ENCODE peak calls at places on chromosomes 7 and 10, in ten cellular contexts. One of them, this sample, is unnamed. For H3K4me1, the result is how much of the 10 kb centered on the place peaks cover.

GRCh38 chr7:49700841-49701240 is 72.6 kb upstream of the VWC2 start:
- DNase-seq in transverse colon: no peak
- DNase-seq in thoracic aorta: no peak
- DNase-seq in uterus: no peak
- DNase-seq in right cardiac atrium: no peak
- DNase-seq in body of pancreas: no peak
- DNase-seq in CD4-positive, CD25-positive, alpha-beta regulatory T cell: no peak
- DNase-seq in cardiac muscle cell: no peak
- DNase-seq in tibial nerve: no peak
- DNase-seq in aorta: no peak
- DNase-seq in this sample: no peak

GRCh38 chr10:23399701-23400144 is 39.2 kb upstream of the OTUD1 start:
- DNase-seq in aorta: no peak
- DNase-seq in transverse colon: no peak
- DNase-seq in right cardiac atrium: no peak
- DNase-seq in uterus: no peak
- DNase-seq in cardiac muscle cell: peak
- DNase-seq in CD4-positive, CD25-positive, alpha-beta regulatory T cell: no peak
- DNase-seq in tibial nerve: no peak
- DNase-seq in body of pancreas: peak
- DNase-seq in thoracic aorta: no peak
- DNase-seq in this sample: no peak

GRCh38 chr7:127809285-127809702 is 157.3 kb downstream of the SND1 start:
- DNase-seq in tibial nerve: no peak
- DNase-seq in body of pancreas: peak
- DNase-seq in CD4-positive, CD25-positive, alpha-beta regulatory T cell: no peak
- DNase-seq in uterus: no peak
- DNase-seq in aorta: no peak
- DNase-seq in thoracic aorta: no peak
- DNase-seq in right cardiac atrium: no peak
- DNase-seq in cardiac muscle cell: peak
- DNase-seq in transverse colon: no peak
- DNase-seq in this sample: no peak

GRCh38 chr7:87513735-87514319 is 38.3 kb upstream of the ABCB4 start:
- DNase-seq in CD4-positive, CD25-positive, alpha-beta regulatory T cell: no peak
- DNase-seq in right cardiac atrium: no peak
- DNase-seq in body of pancreas: no peak
- DNase-seq in aorta: no peak
- DNase-seq in uterus: no peak
- DNase-seq in tibial nerve: no peak
- DNase-seq in cardiac muscle cell: no peak
- DNase-seq in transverse colon: no peak
- DNase-seq in thoracic aorta: no peak
- DNase-seq in this sample: no peak

GRCh38 chr10:31962826-31963597 is 34.4 kb upstream of the ARHGAP12 start:
- DNase-seq in thoracic aorta: no peak
- DNase-seq in uterus: no peak
- DNase-seq in CD4-positive, CD25-positive, alpha-beta regulatory T cell: no peak
- DNase-seq in body of pancreas: no peak
- DNase-seq in transverse colon: no peak
- DNase-seq in right cardiac atrium: no peak
- DNase-seq in aorta: no peak
- DNase-seq in tibial nerve: no peak
- DNase-seq in cardiac muscle cell: no peak
- DNase-seq in this sample: no peak

GRCh38 chr10:6237189-6237496 is 34.4 kb downstream of the PFKFB3 start:
- DNase-seq in transverse colon: no peak
- DNase-seq in aorta: no peak
- DNase-seq in tibial nerve: no peak
- DNase-seq in cardiac muscle cell: no peak
- DNase-seq in body of pancreas: no peak
- DNase-seq in right cardiac atrium: no peak
- DNase-seq in uterus: no peak
- DNase-seq in thoracic aorta: no peak
- DNase-seq in CD4-positive, CD25-positive, alpha-beta regulatory T cell: no peak
- DNase-seq in this sample: no peak

GRCh38 chr10:44195120-44196007 is 189.5 kb downstream of the CXCL12 start:
- DNase-seq in body of pancreas: peak
- DNase-seq in transverse colon: peak
- DNase-seq in tibial nerve: peak
- DNase-seq in cardiac muscle cell: peak
- DNase-seq in thoracic aorta: peak
- DNase-seq in right cardiac atrium: peak
- DNase-seq in CD4-positive, CD25-positive, alpha-beta regulatory T cell: no peak
- DNase-seq in aorta: peak
- DNase-seq in uterus: peak
- DNase-seq in this sample: no peak

GRCh38 chr7:105268511-105269392 is 120.0 kb downstream of the SRPK2 start:
- DNase-seq in uterus: no peak
- DNase-seq in CD4-positive, CD25-positive, alpha-beta regulatory T cell: no peak
- DNase-seq in aorta: no peak
- DNase-seq in body of pancreas: peak
- DNase-seq in cardiac muscle cell: peak
- DNase-seq in tibial nerve: no peak
- DNase-seq in transverse colon: no peak
- DNase-seq in thoracic aorta: no peak
- DNase-seq in right cardiac atrium: no peak
- DNase-seq in this sample: no peak

DNA sequence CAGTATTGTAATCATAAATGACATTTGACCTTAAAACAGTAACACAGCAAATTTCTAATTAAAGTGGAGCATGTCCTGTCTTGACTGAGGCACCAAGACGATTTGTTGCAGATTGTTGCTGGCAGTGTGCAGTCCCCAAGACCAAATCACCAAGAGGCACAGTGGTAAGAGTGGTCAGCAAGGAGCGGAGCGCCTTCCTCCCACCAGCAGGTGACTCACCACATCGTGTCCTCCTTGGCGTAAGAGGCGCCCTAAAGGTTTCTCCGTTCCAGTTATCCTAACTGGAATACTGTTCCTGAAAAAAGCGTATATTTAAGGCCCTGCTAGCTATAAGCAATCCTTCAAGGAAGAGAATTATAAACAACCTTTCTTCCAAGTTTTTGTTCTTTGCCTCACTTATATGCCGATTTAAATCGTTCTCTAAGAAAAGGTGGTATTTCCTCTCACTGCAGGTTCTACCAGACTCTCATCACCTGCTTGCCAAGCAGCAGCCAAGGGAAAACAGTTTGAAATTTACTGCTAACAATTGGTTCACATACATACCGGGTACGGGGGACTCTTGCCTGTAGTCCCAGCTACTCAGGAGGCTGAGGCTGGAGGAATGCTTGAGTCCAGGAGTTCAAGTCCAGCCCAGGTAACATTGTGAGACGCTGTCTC is 10.7 kb upstream of the REPIN1 start:
- DNase-seq in aorta: peak
- DNase-seq in right cardiac atrium: no peak
- DNase-seq in body of pancreas: no peak
- DNase-seq in CD4-positive, CD25-positive, alpha-beta regulatory T cell: no peak
- DNase-seq in uterus: no peak
- DNase-seq in cardiac muscle cell: no peak
- DNase-seq in transverse colon: no peak
- DNase-seq in thoracic aorta: no peak
- DNase-seq in tibial nerve: no peak
- DNase-seq in this sample: no peak
- H3K4me1 ChIP-seq in aorta: under half
- H3K4me1 ChIP-seq in right cardiac atrium: under half
- H3K4me1 ChIP-seq in body of pancreas: under half
- H3K4me1 ChIP-seq in CD4-positive, CD25-positive, alpha-beta regulatory T cell: under half
- H3K4me1 ChIP-seq in uterus: under half
- H3K4me1 ChIP-seq in cardiac muscle cell: under half
- H3K4me1 ChIP-seq in transverse colon: under half
- H3K4me1 ChIP-seq in thoracic aorta: under half
- H3K4me1 ChIP-seq in tibial nerve: under half
- H3K4me1 ChIP-seq in this sample: under half

GRCh38 chr7:55361560-55361959 is 3.6 kb upstream of the LANCL2 start:
- DNase-seq in CD4-positive, CD25-positive, alpha-beta regulatory T cell: no peak
- DNase-seq in right cardiac atrium: no peak
- DNase-seq in cardiac muscle cell: no peak
- DNase-seq in transverse colon: no peak
- DNase-seq in tibial nerve: no peak
- DNase-seq in aorta: no peak
- DNase-seq in thoracic aorta: no peak
- DNase-seq in body of pancreas: no peak
- DNase-seq in uterus: no peak
- DNase-seq in this sample: no peak

GRCh38 chr7:55363386-55364170 is 1.6 kb upstream of the LANCL2 start:
- DNase-seq in aorta: no peak
- DNase-seq in thoracic aorta: no peak
- DNase-seq in transverse colon: no peak
- DNase-seq in CD4-positive, CD25-positive, alpha-beta regulatory T cell: no peak
- DNase-seq in uterus: no peak
- DNase-seq in cardiac muscle cell: no peak
- DNase-seq in tibial nerve: no peak
- DNase-seq in right cardiac atrium: no peak
- DNase-seq in body of pancreas: no peak
- DNase-seq in this sample: no peak

GRCh38 chr7:55362927-55363326 is 2.2 kb upstream of the LANCL2 start:
- DNase-seq in right cardiac atrium: no peak
- DNase-seq in CD4-positive, CD25-positive, alpha-beta regulatory T cell: no peak
- DNase-seq in thoracic aorta: no peak
- DNase-seq in uterus: no peak
- DNase-seq in tibial nerve: no peak
- DNase-seq in transverse colon: no peak
- DNase-seq in body of pancreas: no peak
- DNase-seq in aorta: no peak
- DNase-seq in cardiac muscle cell: no peak
- DNase-seq in this sample: no peak

GRCh38 chr7:55365103-55365679 is at the start of gene LANCL2:
- DNase-seq in uterus: peak
- DNase-seq in right cardiac atrium: no peak
- DNase-seq in thoracic aorta: no peak
- DNase-seq in transverse colon: peak
- DNase-seq in cardiac muscle cell: peak
- DNase-seq in CD4-positive, CD25-positive, alpha-beta regulatory T cell: peak
- DNase-seq in tibial nerve: no peak
- DNase-seq in aorta: no peak
- DNase-seq in body of pancreas: no peak
- DNase-seq in this sample: no peak

DNA sequence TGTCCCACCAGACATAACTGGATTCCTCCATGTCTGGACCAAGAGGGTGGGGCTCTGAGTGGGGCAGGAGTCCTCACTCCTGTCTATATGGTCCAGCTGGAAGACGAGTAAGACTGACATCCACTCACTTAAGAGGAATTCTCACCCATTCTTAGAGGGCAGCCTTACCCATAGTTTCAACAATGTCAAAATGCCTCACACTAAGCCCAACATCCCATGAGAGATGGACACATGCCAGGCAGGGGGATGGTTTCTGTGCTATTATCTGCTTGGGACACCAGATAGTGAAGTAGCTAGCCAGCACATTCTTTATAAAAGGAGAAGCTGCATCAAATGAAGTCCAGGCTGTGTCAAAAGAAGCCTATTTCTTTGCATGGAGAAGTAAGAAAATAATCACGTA is 4.7 kb upstream of the LANCL2 start:
- DNase-seq in thoracic aorta: no peak
- DNase-seq in cardiac muscle cell: no peak
- DNase-seq in uterus: no peak
- DNase-seq in tibial nerve: no peak
- DNase-seq in CD4-positive, CD25-positive, alpha-beta regulatory T cell: no peak
- DNase-seq in transverse colon: no peak
- DNase-seq in right cardiac atrium: no peak
- DNase-seq in body of pancreas: no peak
- DNase-seq in aorta: no peak
- DNase-seq in this sample: no peak
- H3K4me3 ChIP-seq in thoracic aorta: no peak
- H3K4me3 ChIP-seq in cardiac muscle cell: no peak
- H3K4me3 ChIP-seq in uterus: no peak
- H3K4me3 ChIP-seq in tibial nerve: no peak
- H3K4me3 ChIP-seq in CD4-positive, CD25-positive, alpha-beta regulatory T cell: no peak
- H3K4me3 ChIP-seq in transverse colon: no peak
- H3K4me3 ChIP-seq in right cardiac atrium: no peak
- H3K4me3 ChIP-seq in body of pancreas: no peak
- H3K4me3 ChIP-seq in aorta: no peak
- H3K4me3 ChIP-seq in this sample: no peak

GRCh38 chr10:104895541-104895940 is 254.5 kb downstream of the SORCS3 start:
- DNase-seq in thoracic aorta: no peak
- DNase-seq in CD4-positive, CD25-positive, alpha-beta regulatory T cell: no peak
- DNase-seq in body of pancreas: no peak
- DNase-seq in aorta: no peak
- DNase-seq in transverse colon: no peak
- DNase-seq in tibial nerve: no peak
- DNase-seq in uterus: no peak
- DNase-seq in right cardiac atrium: no peak
- DNase-seq in cardiac muscle cell: no peak
- DNase-seq in this sample: no peak

GRCh38 chr10:104892879-104893278 is 251.8 kb downstream of the SORCS3 start:
- DNase-seq in transverse colon: no peak
- DNase-seq in tibial nerve: no peak
- DNase-seq in aorta: no peak
- DNase-seq in CD4-positive, CD25-positive, alpha-beta regulatory T cell: no peak
- DNase-seq in body of pancreas: no peak
- DNase-seq in cardiac muscle cell: no peak
- DNase-seq in uterus: no peak
- DNase-seq in right cardiac atrium: no peak
- DNase-seq in thoracic aorta: no peak
- DNase-seq in this sample: no peak

GRCh38 chr10:104895981-104896380 is 254.9 kb downstream of the SORCS3 start:
- DNase-seq in transverse colon: no peak
- DNase-seq in CD4-positive, CD25-positive, alpha-beta regulatory T cell: no peak
- DNase-seq in aorta: no peak
- DNase-seq in body of pancreas: no peak
- DNase-seq in cardiac muscle cell: no peak
- DNase-seq in thoracic aorta: no peak
- DNase-seq in uterus: no peak
- DNase-seq in tibial nerve: no peak
- DNase-seq in right cardiac atrium: no peak
- DNase-seq in this sample: no peak

GRCh38 chr10:104894711-104895110 is 253.6 kb downstream of the SORCS3 start:
- DNase-seq in thoracic aorta: no peak
- DNase-seq in body of pancreas: no peak
- DNase-seq in CD4-positive, CD25-positive, alpha-beta regulatory T cell: no peak
- DNase-seq in uterus: no peak
- DNase-seq in transverse colon: no peak
- DNase-seq in tibial nerve: no peak
- DNase-seq in aorta: no peak
- DNase-seq in cardiac muscle cell: no peak
- DNase-seq in right cardiac atrium: no peak
- DNase-seq in this sample: no peak

DNA sequence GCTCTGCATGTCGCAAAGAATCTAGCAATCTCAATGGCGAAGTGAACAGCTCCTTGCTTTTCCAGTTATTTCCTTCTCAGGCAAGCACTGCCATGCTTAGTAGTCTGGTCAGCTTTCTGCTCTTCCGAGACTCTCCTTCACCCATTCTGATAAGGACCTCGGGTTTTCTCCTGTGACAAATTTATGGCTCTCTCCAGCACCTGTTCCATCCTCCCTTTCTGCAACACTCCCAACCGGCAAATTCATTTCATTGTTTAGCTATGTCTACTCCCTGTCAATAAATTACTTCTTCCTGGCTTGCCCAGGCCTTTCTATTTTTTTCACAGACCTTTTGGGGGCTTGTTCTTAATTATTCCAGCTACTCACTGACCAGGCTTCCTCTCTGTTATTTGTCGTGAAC is 252.6 kb downstream of the SORCS3 start:
- DNase-seq in CD4-positive, CD25-positive, alpha-beta regulatory T cell: no peak
- DNase-seq in right cardiac atrium: no peak
- DNase-seq in tibial nerve: no peak
- DNase-seq in body of pancreas: no peak
- DNase-seq in thoracic aorta: no peak
- DNase-seq in aorta: no peak
- DNase-seq in cardiac muscle cell: no peak
- DNase-seq in uterus: no peak
- DNase-seq in transverse colon: no peak
- DNase-seq in this sample: no peak
- H3K4me1 ChIP-seq in CD4-positive, CD25-positive, alpha-beta regulatory T cell: under half
- H3K4me1 ChIP-seq in right cardiac atrium: under half
- H3K4me1 ChIP-seq in tibial nerve: under half
- H3K4me1 ChIP-seq in body of pancreas: under half
- H3K4me1 ChIP-seq in thoracic aorta: under half
- H3K4me1 ChIP-seq in aorta: under half
- H3K4me1 ChIP-seq in cardiac muscle cell: under half
- H3K4me1 ChIP-seq in uterus: under half
- H3K4me1 ChIP-seq in transverse colon: under half
- H3K4me1 ChIP-seq in this sample: under half

GRCh38 chr7:36244429-36244828 is 91.4 kb downstream of the EEPD1 start:
- DNase-seq in cardiac muscle cell: no peak
- DNase-seq in tibial nerve: no peak
- DNase-seq in right cardiac atrium: no peak
- DNase-seq in aorta: no peak
- DNase-seq in thoracic aorta: no peak
- DNase-seq in transverse colon: no peak
- DNase-seq in CD4-positive, CD25-positive, alpha-beta regulatory T cell: no peak
- DNase-seq in uterus: no peak
- DNase-seq in body of pancreas: no peak
- DNase-seq in this sample: no peak
- H3K4me3 ChIP-seq in cardiac muscle cell: no peak
- H3K4me3 ChIP-seq in tibial nerve: no peak
- H3K4me3 ChIP-seq in right cardiac atrium: no peak
- H3K4me3 ChIP-seq in aorta: no peak
- H3K4me3 ChIP-seq in thoracic aorta: no peak
- H3K4me3 ChIP-seq in transverse colon: no peak
- H3K4me3 ChIP-seq in CD4-positive, CD25-positive, alpha-beta regulatory T cell: no peak
- H3K4me3 ChIP-seq in uterus: no peak
- H3K4me3 ChIP-seq in body of pancreas: no peak
- H3K4me3 ChIP-seq in this sample: no peak

This sample was measured in CD4-positive, alpha-beta memory T cell.